ENCODE peak calls at places on chromosomes 12 and 14, in five cellular contexts. S is adrenal gland, I is sigmoid colon, G is heart right ventricle, F is cardiac muscle cell. L is an unnamed sample.

GRCh38 chr12:72264548-72265175 is 7.5 kb upstream of the TRHDE start:
- DNase-seq in S (no peak), I (no peak), G (no peak), F (peak; percentile 22), L (peak; percentile 20)

GRCh38 chr12:54159140-54159539 is 29.6 kb downstream of the SMUG1 start:
- DNase-seq in F (peak; percentile 7), I (no peak), S (peak; percentile 81), G (no peak), L (peak; percentile 81)

GRCh38 chr14:74545386-74545785 is 51.8 kb downstream of the ISCA2 start:
- DNase-seq in S (no peak), G (no peak), F (no peak), I (no peak), L (no peak)

GRCh38 chr12:103830730-103831320 is 10.2 kb downstream of the NT5DC3 start:
- DNase-seq in I (no peak), G (no peak), F (no peak), S (no peak), L (no peak)

GRCh38 chr12:97482153-97482693 is 19.6 kb downstream of the RMST start:
- DNase-seq in S (no peak), I (no peak), F (no peak), G (no peak), L (no peak)

GRCh38 chr14:90905531-90905930 is 89.3 kb upstream of the TTC7B start:
- DNase-seq in F (no peak), G (no peak), S (no peak), I (no peak), L (no peak)

GRCh38 chr14:62027958-62028357 is 265.7 kb downstream of the SNAPC1 start:
- DNase-seq in S (no peak), I (no peak), G (no peak), F (no peak), L (no peak)

GRCh38 chr12:1443421-1444141 is 150.8 kb downstream of the FBXL14 start:
- DNase-seq in I (peak; percentile 65), F (peak; percentile 33), G (no peak), S (no peak), L (no peak)

GRCh38 chr12:68557011-68557715 is 53.5 kb upstream of the RAP1B start:
- DNase-seq in I (no peak), S (no peak), G (no peak), F (peak; percentile 75), L (no peak)

GRCh38 chr14:59566725-59567124 is 9.9 kb downstream of the CCDC175 start:
- DNase-seq in F (no peak), S (no peak), G (no peak), I (no peak), L (no peak)

GRCh38 chr14:100528962-100529560 is 58.2 kb downstream of the BEGAIN start:
- DNase-seq in G (peak; percentile 2), I (peak; percentile 42), S (peak; percentile 30), F (no peak), L (no peak)

GRCh38 chr14:93683241-93683640 is 105.0 kb downstream of the PRIMA1 start:
- DNase-seq in S (no peak), F (no peak), G (no peak), I (no peak), L (peak; percentile 56)

GRCh38 chr12:9951026-9951652 is 19.0 kb upstream of the CLEC2A start:
- DNase-seq in I (no peak), G (no peak), F (no peak), S (no peak), L (no peak)

GRCh38 chr12:101855364-101855884 is 22.0 kb upstream of the DRAM1 start:
- DNase-seq in S (no peak), I (no peak), G (no peak), F (no peak), L (peak; percentile 16)

GRCh38 chr14:74882103-74882920 is 596 bp downstream of the DLST start:
- DNase-seq in I (peak; percentile 73), S (no peak), G (peak; percentile 39), F (peak; percentile 57), L (no peak)

GRCh38 chr14:67582061-67582460 is 18.0 kb downstream of the PIGH start:
- DNase-seq in S (peak; percentile 27), G (no peak), I (no peak), F (no peak), L (no peak)

GRCh38 chr14:65826946-65827345 is 414.4 kb downstream of the FUT8 start:
- DNase-seq in G (no peak), F (no peak), I (no peak), S (no peak), L (no peak)

GRCh38 chr14:99968156-99968920 is 96.9 kb upstream of the EVL start:
- DNase-seq in G (no peak), S (peak; percentile 48), F (peak; percentile 74), I (no peak), L (no peak)

DNA sequence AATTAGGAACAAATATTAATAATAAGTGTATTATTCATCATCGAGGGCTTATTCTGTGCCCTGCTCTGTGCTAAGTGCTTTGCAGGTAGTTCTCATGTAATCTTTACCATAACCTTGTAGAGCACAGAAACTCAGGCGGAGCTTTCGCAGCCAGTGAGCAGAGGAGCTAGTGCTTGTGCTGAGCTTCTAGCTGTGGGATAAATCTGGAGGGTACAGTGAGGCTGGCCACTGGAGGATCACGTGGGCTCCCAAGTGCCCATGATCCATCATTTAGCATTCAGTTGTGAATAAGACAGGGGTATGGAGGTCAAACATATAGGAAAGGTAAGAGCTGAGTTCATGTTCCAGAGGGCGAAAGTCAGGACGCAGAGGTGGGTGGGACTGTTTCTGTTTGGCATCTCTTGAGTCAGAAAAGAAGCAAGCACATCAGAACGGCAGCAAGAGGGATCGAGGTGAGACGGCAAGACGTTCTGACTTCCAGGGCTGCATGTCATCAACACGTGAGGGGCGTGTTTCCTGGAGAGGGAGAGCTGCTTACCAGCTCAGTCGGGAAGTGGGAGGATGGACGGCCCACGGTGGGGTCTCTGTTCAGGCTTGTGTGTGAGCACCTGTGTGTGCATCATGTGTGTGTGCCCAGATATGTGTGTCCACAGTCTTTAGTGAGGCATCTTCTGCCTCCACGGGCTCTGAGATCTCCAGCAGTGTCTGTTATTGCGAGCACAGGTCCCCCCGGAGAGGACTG is 16.8 kb upstream of the KRT80 start:
- DNase-seq in I (peak; percentile 46), S (no peak), G (no peak), F (no peak), L (no peak)
- H3K4me3 ChIP-seq in I (no peak overlapping the region), S (no peak overlapping the region), G (no peak overlapping the region), F (no peak overlapping the region), L (no peak overlapping the region)

GRCh38 chr12:52009081-52009751 is 2.5 kb downstream of the TAMALIN start:
- DNase-seq in I (no peak), F (peak; percentile 22), G (no peak), S (no peak), L (no peak)

GRCh38 chr12:52010692-52011601 is 4.2 kb downstream of the TAMALIN start:
- DNase-seq in G (no peak), I (no peak), S (no peak), F (no peak), L (no peak)

GRCh38 chr12:52011602-52012214 is 5.0 kb downstream of the TAMALIN start:
- DNase-seq in G (no peak), F (no peak), I (no peak), S (no peak), L (no peak)

GRCh38 chr12:52007982-52008510 is 1.3 kb downstream of the TAMALIN start:
- DNase-seq in I (no peak), G (no peak), F (no peak), S (no peak), L (no peak)

GRCh38 chr12:52010152-52010622 is 3.4 kb downstream of the TAMALIN start:
- DNase-seq in F (peak; percentile 98), S (peak; percentile 81), I (peak; percentile 94), G (peak; percentile 92), L (no peak)
- H3K36me3 ChIP-seq in F (no peaks in the 10 kb centered on the region), S (no peaks in the 10 kb centered on the region), I (no peaks in the 10 kb centered on the region), G (peaks cover 3% of the 10 kb centered on the region), L (no peaks in the 10 kb centered on the region)

DNA sequence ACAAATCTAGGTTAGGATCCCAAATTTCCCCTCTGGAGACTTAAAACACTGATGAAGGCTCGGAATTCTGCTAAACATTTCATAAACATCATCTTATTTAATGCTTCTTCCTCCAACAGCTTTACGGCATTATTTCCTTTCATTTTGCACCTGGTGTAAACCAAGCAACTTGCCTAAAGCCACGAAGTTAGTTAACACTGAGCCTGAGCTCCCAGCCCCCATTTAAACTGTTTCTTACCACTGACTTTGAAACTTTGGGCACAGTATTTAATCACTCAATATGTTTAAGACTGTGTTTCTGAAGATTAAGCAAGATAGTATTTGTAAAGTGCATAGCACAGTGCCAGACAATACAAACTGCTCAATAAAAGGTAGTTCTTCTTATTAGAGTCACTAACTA is 4.2 kb downstream of the EGLN3 start:
- DNase-seq in G (no peak), F (no peak), I (no peak), S (no peak), L (no peak)
- H3K4me3 ChIP-seq in G (no peak overlapping the region), F (no peak overlapping the region), I (no peak overlapping the region), S (no peak overlapping the region), L (no peak overlapping the region)

GRCh38 chr14:20314026-20314425 is 8.3 kb upstream of the TTC5 start:
- DNase-seq in G (no peak), I (no peak), S (no peak), F (no peak), L (no peak)

GRCh38 chr14:20317720-20318119 is 12.0 kb upstream of the TTC5 start:
- DNase-seq in I (no peak), G (no peak), S (no peak), F (no peak), L (no peak)
- H3K36me3 ChIP-seq in I (peaks cover 10% of the 10 kb centered on the region), G (peaks cover 48% of the 10 kb centered on the region), S (no peaks in the 10 kb centered on the region), F (peaks cover 79% of the 10 kb centered on the region), L (no peaks in the 10 kb centered on the region)

GRCh38 chr14:20429801-20430669 is 5.9 kb downstream of the KLHL33 start:
- DNase-seq in I (no peak), G (no peak), S (no peak), F (no peak), L (no peak)

GRCh38 chr14:20422886-20423285 is 9.6 kb upstream of the TEP1 start:
- DNase-seq in F (no peak), I (no peak), S (no peak), G (no peak), L (no peak)

GRCh38 chr14:20428802-20429201 is 7.2 kb downstream of the KLHL33 start:
- DNase-seq in F (no peak), S (no peak), G (no peak), I (no peak), L (no peak)

GRCh38 chr14:20428010-20428365 is 8.0 kb downstream of the KLHL33 start:
- DNase-seq in F (no peak), S (no peak), I (no peak), G (no peak), L (no peak)

DNA sequence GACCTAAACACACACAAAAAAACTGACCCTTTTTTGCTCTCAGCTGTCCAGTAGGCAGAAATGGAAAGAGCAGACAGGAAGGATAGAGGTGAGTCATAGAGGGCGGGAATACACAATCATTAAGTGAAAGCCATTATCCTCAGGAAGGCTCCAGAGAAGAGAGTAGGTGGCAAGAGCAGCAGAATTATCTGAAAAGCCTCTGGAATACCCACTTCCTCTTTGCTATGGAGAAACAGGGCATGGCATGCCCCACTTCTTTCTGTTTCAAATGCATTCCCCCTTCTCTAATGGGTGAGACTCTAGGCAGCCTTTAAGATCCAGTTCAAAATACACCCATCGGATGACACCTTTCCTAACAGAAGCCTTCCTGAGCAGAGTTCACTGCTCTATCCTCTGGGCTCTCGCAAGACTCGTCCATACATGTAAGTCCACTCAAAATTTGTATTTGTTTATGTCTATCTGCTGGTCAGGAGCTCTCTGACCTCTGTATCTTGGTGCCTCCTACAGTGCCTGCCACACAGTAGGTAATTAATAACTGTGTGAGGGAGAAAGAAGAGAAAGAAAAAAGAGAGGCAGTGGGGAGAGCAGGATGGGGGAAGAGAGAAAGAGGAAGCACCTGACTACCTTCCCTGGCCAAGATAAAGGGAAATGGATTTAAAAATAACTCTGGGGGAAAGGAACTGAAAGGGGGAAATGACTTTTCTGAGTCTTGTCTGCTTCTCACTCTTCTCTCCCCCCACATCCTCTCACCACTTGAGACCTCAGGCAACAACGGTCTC is 8.5 kb downstream of the KLHL33 start:
- DNase-seq in G (no peak), S (no peak), F (peak; percentile 61), I (no peak), L (no peak)
- H3K4me3 ChIP-seq in G (no peak overlapping the region), S (no peak overlapping the region), F (no peak overlapping the region), I (no peak overlapping the region), L (peak overlapping the region; percentile 22)

L was measured in Caco-2.